ENCODE peak calls at places on chromosomes 13 and 19, in four cellular contexts. X is mesendoderm, B is left colon, H is heart left ventricle. G is an unnamed sample.

GRCh38 chr19:29003641-29004409 is 209.1 kb downstream of the UQCRFS1 start:
- DNase-seq in X (no peak), B (no peak), H (no peak), G (no peak)

GRCh38 chr19:54521022-54521859 is 18.6 kb downstream of the LAIR2 start:
- DNase-seq in X (no peak), B (no peak), H (no peak), G (no peak)

GRCh38 chr19:17949956-17950309 is 17.0 kb upstream of the KCNN1 start:
- DNase-seq in X (peak; percentile 42), B (no peak), H (no peak), G (no peak)

GRCh38 chr19:44644391-44645016 is 794 bp downstream of the PVR start:
- DNase-seq in X (peak; percentile 87), B (no peak), H (no peak), G (no peak)

GRCh38 chr13:75554981-75555380 is 5.4 kb downstream of the UCHL3 start:
- DNase-seq in X (no peak), B (no peak), H (no peak), G (no peak)

GRCh38 chr13:101554420-101555125 is 102.1 kb downstream of the ITGBL1 start:
- DNase-seq in X (no peak), B (no peak), H (no peak), G (no peak)

GRCh38 chr13:33388254-33388998 is 102.9 kb upstream of the STARD13 start:
- DNase-seq in X (no peak), B (no peak), H (no peak), G (no peak)

GRCh38 chr13:87999141-87999765 is 328.1 kb downstream of the SLITRK5 start:
- DNase-seq in X (peak; percentile 67), B (no peak), H (no peak), G (no peak)

GRCh38 chr19:53553865-53554791 is 16.2 kb downstream of the ZNF331 start:
- DNase-seq in X (no peak), B (peak; percentile 76), H (peak; percentile 90), G (peak; percentile 76)

GRCh38 chr19:11504502-11505031 is 1.1 kb downstream of the ZNF653 start:
- DNase-seq in X (no peak), B (no peak), H (no peak), G (no peak)

GRCh38 chr13:79404361-79404760 is 1.7 kb downstream of the RBM26 start:
- DNase-seq in X (no peak), B (no peak), H (no peak), G (no peak)

GRCh38 chr19:15200575-15201364 is at the start of gene NOTCH3:
- DNase-seq in X (peak; percentile 43), B (no peak), H (no peak), G (no peak)

GRCh38 chr19:50398675-50399367 is 14.7 kb downstream of the POLD1 start:
- DNase-seq in X (no peak), B (no peak), H (peak; percentile 6), G (no peak)

GRCh38 chr19:38769635-38770211 is 3.6 kb downstream of the LGALS7 start:
- DNase-seq in X (peak; percentile 73), B (peak; percentile 97), H (peak; percentile 94), G (no peak)

GRCh38 chr19:58350001-58350801 is 3.1 kb downstream of the A1BG start:
- DNase-seq in X (no peak), B (no peak), H (no peak), G (no peak)

GRCh38 chr13:21034602-21035190 is 26.7 kb downstream of the LATS2 start:
- DNase-seq in X (peak; percentile 64), B (no peak), H (peak; percentile 52), G (no peak)

GRCh38 chr19:7293795-7294570 is at the start of gene INSR:
- DNase-seq in X (peak; percentile 90), B (peak; percentile 88), H (peak; percentile 91), G (peak; percentile 85)

GRCh38 chr19:40341601-40342482 is 6.4 kb downstream of the C19orf47 start:
- DNase-seq in X (peak; percentile 20), B (no peak), H (peak; percentile 90), G (peak; percentile 23)

GRCh38 chr13:109745702-109746101 is 40.7 kb downstream of the IRS2 start:
- DNase-seq in X (peak; percentile 34), B (no peak), H (no peak), G (no peak)

GRCh38 chr19:2587001-2587719 is 111.2 kb downstream of the GADD45B start:
- DNase-seq in X (peak; percentile 78), B (no peak), H (no peak), G (no peak)

GRCh38 chr19:28314771-28315170 is 898.2 kb downstream of the UQCRFS1 start:
- DNase-seq in X (no peak), B (no peak), H (no peak), G (no peak)

GRCh38 chr19:3504723-3505122 is 1.4 kb upstream of the FZR1 start:
- DNase-seq in X (peak; percentile 58), B (no peak), H (no peak), G (no peak)

GRCh38 chr19:29492761-29493160 is 33.0 kb upstream of the VSTM2B start:
- DNase-seq in X (no peak), B (no peak), H (no peak), G (peak; percentile 48)

GRCh38 chr19:4098493-4098892 is 25.4 kb downstream of the MAP2K2 start:
- DNase-seq in X (no peak), B (peak; percentile 3), H (peak; percentile 85), G (no peak)

GRCh38 chr19:55091955-55092354 is 16.3 kb downstream of the EPS8L1 start:
- DNase-seq in X (peak; percentile 84), B (no peak), H (peak; percentile 24), G (no peak)

GRCh38 chr13:75771818-75772217 is 135.7 kb downstream of the LMO7 start:
- DNase-seq in X (no peak), B (no peak), H (no peak), G (no peak)

GRCh38 chr13:83378901-83379300 is 503.4 kb downstream of the SLITRK1 start:
- DNase-seq in X (no peak), B (no peak), H (no peak), G (no peak)

GRCh38 chr19:41570639-41571112 is 5.3 kb upstream of the CEACAM21 start:
- DNase-seq in X (peak; percentile 85), B (peak; percentile 90), H (peak; percentile 86), G (peak; percentile 81)

GRCh38 chr13:26036383-26036782 is 15.4 kb downstream of the SHISA2 start:
- DNase-seq in X (no peak), B (no peak), H (no peak), G (no peak)

GRCh38 chr19:44846455-44847143 is 502 bp downstream of the NECTIN2 start:
- DNase-seq in X (peak; percentile 98), B (peak; percentile 50), H (peak; percentile 38), G (no peak)

GRCh38 chr19:28727133-28727834 is 485.7 kb downstream of the UQCRFS1 start:
- DNase-seq in X (peak; percentile 81), B (no peak), H (peak; percentile 28), G (no peak)

G was measured in anterior cingulate cortex.